ENCODE peak calls at places on chromosomes 12 and 14, in ten cellular contexts. One of them, this sample, is unnamed.

GRCh38 chr14:67940894-67941455 is 121.4 kb downstream of the RAD51B start:
- DNase-seq in aorta: no peak
- DNase-seq in fibroblast of the conjunctiva: peak
- DNase-seq in astrocyte: peak
- DNase-seq in psoas muscle: no peak
- DNase-seq in sigmoid colon: no peak
- DNase-seq in effector memory CD8-positive, alpha-beta T cell: no peak
- DNase-seq in anterior cingulate cortex: no peak
- DNase-seq in stimulated activated naive CD4-positive, alpha-beta T cell: no peak
- DNase-seq in fibroblast of the aortic adventitia: peak
- DNase-seq in this sample: peak

GRCh38 chr14:60506462-60506984 is 2.4 kb upstream of the SIX6 start:
- DNase-seq in aorta: no peak
- DNase-seq in fibroblast of the conjunctiva: no peak
- DNase-seq in astrocyte: no peak
- DNase-seq in psoas muscle: no peak
- DNase-seq in sigmoid colon: no peak
- DNase-seq in effector memory CD8-positive, alpha-beta T cell: no peak
- DNase-seq in anterior cingulate cortex: no peak
- DNase-seq in stimulated activated naive CD4-positive, alpha-beta T cell: no peak
- DNase-seq in fibroblast of the aortic adventitia: no peak
- DNase-seq in this sample: no peak

GRCh38 chr14:95282354-95282985 is 37.2 kb downstream of the CLMN start:
- DNase-seq in aorta: no peak
- DNase-seq in fibroblast of the conjunctiva: no peak
- DNase-seq in astrocyte: no peak
- DNase-seq in psoas muscle: no peak
- DNase-seq in sigmoid colon: no peak
- DNase-seq in effector memory CD8-positive, alpha-beta T cell: no peak
- DNase-seq in anterior cingulate cortex: no peak
- DNase-seq in stimulated activated naive CD4-positive, alpha-beta T cell: no peak
- DNase-seq in fibroblast of the aortic adventitia: no peak
- DNase-seq in this sample: no peak

GRCh38 chr14:45201908-45202307 is 51.1 kb downstream of the MIS18BP1 start:
- DNase-seq in aorta: no peak
- DNase-seq in fibroblast of the conjunctiva: no peak
- DNase-seq in astrocyte: peak
- DNase-seq in psoas muscle: no peak
- DNase-seq in sigmoid colon: no peak
- DNase-seq in effector memory CD8-positive, alpha-beta T cell: no peak
- DNase-seq in anterior cingulate cortex: no peak
- DNase-seq in stimulated activated naive CD4-positive, alpha-beta T cell: no peak
- DNase-seq in fibroblast of the aortic adventitia: no peak
- DNase-seq in this sample: no peak

GRCh38 chr12:77645966-77646598 is 184.6 kb upstream of the NAV3 start:
- DNase-seq in aorta: no peak
- DNase-seq in fibroblast of the conjunctiva: no peak
- DNase-seq in astrocyte: no peak
- DNase-seq in psoas muscle: no peak
- DNase-seq in sigmoid colon: no peak
- DNase-seq in effector memory CD8-positive, alpha-beta T cell: no peak
- DNase-seq in anterior cingulate cortex: no peak
- DNase-seq in stimulated activated naive CD4-positive, alpha-beta T cell: no peak
- DNase-seq in fibroblast of the aortic adventitia: no peak
- DNase-seq in this sample: no peak

GRCh38 chr14:24834951-24835350 is 201.0 kb upstream of the GZMB start:
- DNase-seq in aorta: no peak
- DNase-seq in fibroblast of the conjunctiva: no peak
- DNase-seq in astrocyte: no peak
- DNase-seq in psoas muscle: no peak
- DNase-seq in sigmoid colon: no peak
- DNase-seq in effector memory CD8-positive, alpha-beta T cell: no peak
- DNase-seq in anterior cingulate cortex: no peak
- DNase-seq in stimulated activated naive CD4-positive, alpha-beta T cell: no peak
- DNase-seq in fibroblast of the aortic adventitia: no peak
- DNase-seq in this sample: no peak

GRCh38 chr12:108895220-108895802 is 15.4 kb downstream of the DAO start:
- DNase-seq in aorta: no peak
- DNase-seq in fibroblast of the conjunctiva: no peak
- DNase-seq in astrocyte: no peak
- DNase-seq in psoas muscle: no peak
- DNase-seq in sigmoid colon: no peak
- DNase-seq in effector memory CD8-positive, alpha-beta T cell: no peak
- DNase-seq in anterior cingulate cortex: no peak
- DNase-seq in stimulated activated naive CD4-positive, alpha-beta T cell: no peak
- DNase-seq in fibroblast of the aortic adventitia: no peak
- DNase-seq in this sample: no peak

GRCh38 chr14:39434401-39434800 is 2.2 kb upstream of the FBXO33 start:
- DNase-seq in aorta: no peak
- DNase-seq in fibroblast of the conjunctiva: no peak
- DNase-seq in astrocyte: no peak
- DNase-seq in psoas muscle: no peak
- DNase-seq in sigmoid colon: no peak
- DNase-seq in effector memory CD8-positive, alpha-beta T cell: no peak
- DNase-seq in anterior cingulate cortex: no peak
- DNase-seq in stimulated activated naive CD4-positive, alpha-beta T cell: no peak
- DNase-seq in fibroblast of the aortic adventitia: no peak
- DNase-seq in this sample: no peak

GRCh38 chr12:65832217-65832616 is 7.9 kb downstream of the HMGA2 start:
- DNase-seq in aorta: no peak
- DNase-seq in fibroblast of the conjunctiva: no peak
- DNase-seq in astrocyte: no peak
- DNase-seq in psoas muscle: no peak
- DNase-seq in sigmoid colon: no peak
- DNase-seq in effector memory CD8-positive, alpha-beta T cell: no peak
- DNase-seq in anterior cingulate cortex: no peak
- DNase-seq in stimulated activated naive CD4-positive, alpha-beta T cell: no peak
- DNase-seq in fibroblast of the aortic adventitia: peak
- DNase-seq in this sample: no peak

This sample was measured in stromal cell of bone marrow.